ENCODE peak calls at places on chromosome 1, in seven cellular contexts. X is breast epithelium, Z is transverse colon, O is sigmoid colon, W is esophagus muscularis mucosa, E is Panc1, I is SK-N-SH. H is an unnamed sample. For H3K9me3, the result is how much of the 10 kb centered on the place peaks cover.

GRCh38 chr1:158199840-158200239 is 19.1 kb downstream of the CD1D start:
- DNase-seq in X (no peak), Z (no peak), O (no peak), W (no peak), E (no peak), I (no peak), H (no peak)

GRCh38 chr1:156126043-156126700 is 11.7 kb downstream of the LMNA start:
- DNase-seq in X (peak), Z (peak), O (peak), W (peak), E (no peak), I (peak), H (no peak)

GRCh38 chr1:227959325-227959860 is 11.7 kb upstream of the WNT9A start:
- DNase-seq in X (no peak), Z (no peak), O (peak), W (no peak), E (no peak), I (no peak), H (no peak)

GRCh38 chr1:71964188-71964587 is 318.2 kb downstream of the NEGR1 start:
- DNase-seq in X (no peak), Z (no peak), O (no peak), W (no peak), E (no peak), I (no peak), H (no peak)

GRCh38 chr1:18697541-18697940 is 66.9 kb downstream of the PAX7 start:
- DNase-seq in X (no peak), Z (no peak), O (no peak), W (no peak), E (no peak), I (no peak), H (no peak)

GRCh38 chr1:36182734-36183133 is 26.8 kb downstream of the MAP7D1 start:
- DNase-seq in X (no peak), Z (no peak), O (no peak), W (no peak), E (no peak), I (no peak), H (no peak)

GRCh38 chr1:155219592-155220031 is 11.1 kb downstream of the MTX1 start:
- DNase-seq in X (no peak), Z (peak), O (no peak), W (no peak), E (no peak), I (peak), H (no peak)

GRCh38 chr1:12593621-12594066 is 24.4 kb downstream of the DHRS3 start:
- DNase-seq in X (peak), Z (peak), O (peak), W (peak), E (no peak), I (no peak), H (peak)

GRCh38 chr1:192104852-192105251 is 53.4 kb upstream of the RGS18 start:
- DNase-seq in X (no peak), Z (no peak), O (no peak), W (no peak), E (no peak), I (no peak), H (no peak)

GRCh38 chr1:21935393-21935804 is 1.7 kb downstream of the HSPG2 start:
- DNase-seq in X (no peak), Z (no peak), O (no peak), W (no peak), E (no peak), I (no peak), H (no peak)
- H3K27ac ChIP-seq in X (peak), Z (peak), O (peak), W (peak), E (peak), I (no peak), H (peak)

DNA sequence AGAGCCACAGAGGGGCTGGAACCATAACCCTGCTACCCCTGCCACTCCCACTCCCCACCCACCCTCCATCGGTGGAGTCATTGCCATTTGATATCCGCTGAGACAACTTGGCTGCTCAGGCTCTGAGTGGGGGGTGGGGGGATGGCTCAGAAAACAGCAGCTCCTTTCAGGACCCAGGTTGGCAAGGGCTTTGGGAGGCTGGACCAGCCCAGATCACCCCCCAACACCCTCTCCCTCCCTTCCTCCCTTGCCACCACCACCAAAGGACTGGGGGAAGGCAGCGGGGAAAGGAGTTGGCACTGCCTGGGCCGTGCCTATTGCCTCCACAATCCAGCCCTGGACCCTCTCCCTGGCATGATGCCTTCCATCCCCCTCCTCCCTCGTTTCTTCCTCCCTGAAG is 1.7 kb downstream of the KCNJ10 start:
- DNase-seq in X (no peak), Z (no peak), O (no peak), W (no peak), E (no peak), I (no peak), H (no peak)
- TF ChIP-seq POLR2AphosphoS5 in X (no peak), Z (no peak), O (no peak), W (no peak), E (no peak), I (no peak), H (no peak)

DNA sequence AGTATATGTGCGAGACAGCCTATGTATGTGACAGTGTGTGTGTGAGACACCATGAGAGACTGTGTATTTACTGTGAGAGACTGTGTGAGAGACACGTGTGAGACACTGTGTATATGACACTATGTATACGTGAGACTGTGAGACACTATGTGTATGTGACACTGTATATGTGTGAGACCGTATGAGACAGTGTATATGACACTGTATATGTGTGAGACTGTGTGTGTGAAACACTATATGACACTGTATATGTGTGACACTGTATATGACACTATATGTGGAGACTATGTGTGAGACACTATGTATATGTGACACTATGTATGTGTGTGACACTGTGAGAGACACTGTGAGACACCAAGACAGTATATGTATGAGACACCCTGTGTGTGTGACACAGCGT is 52.9 kb upstream of the KDM4A start:
- DNase-seq in X (no peak), Z (no peak), O (no peak), W (no peak), E (no peak), I (no peak), H (no peak)
- H3K9me3 ChIP-seq in X (under half), Z (under half), O (under half), W (under half), E (under half), I (under half), H (under half)

DNA sequence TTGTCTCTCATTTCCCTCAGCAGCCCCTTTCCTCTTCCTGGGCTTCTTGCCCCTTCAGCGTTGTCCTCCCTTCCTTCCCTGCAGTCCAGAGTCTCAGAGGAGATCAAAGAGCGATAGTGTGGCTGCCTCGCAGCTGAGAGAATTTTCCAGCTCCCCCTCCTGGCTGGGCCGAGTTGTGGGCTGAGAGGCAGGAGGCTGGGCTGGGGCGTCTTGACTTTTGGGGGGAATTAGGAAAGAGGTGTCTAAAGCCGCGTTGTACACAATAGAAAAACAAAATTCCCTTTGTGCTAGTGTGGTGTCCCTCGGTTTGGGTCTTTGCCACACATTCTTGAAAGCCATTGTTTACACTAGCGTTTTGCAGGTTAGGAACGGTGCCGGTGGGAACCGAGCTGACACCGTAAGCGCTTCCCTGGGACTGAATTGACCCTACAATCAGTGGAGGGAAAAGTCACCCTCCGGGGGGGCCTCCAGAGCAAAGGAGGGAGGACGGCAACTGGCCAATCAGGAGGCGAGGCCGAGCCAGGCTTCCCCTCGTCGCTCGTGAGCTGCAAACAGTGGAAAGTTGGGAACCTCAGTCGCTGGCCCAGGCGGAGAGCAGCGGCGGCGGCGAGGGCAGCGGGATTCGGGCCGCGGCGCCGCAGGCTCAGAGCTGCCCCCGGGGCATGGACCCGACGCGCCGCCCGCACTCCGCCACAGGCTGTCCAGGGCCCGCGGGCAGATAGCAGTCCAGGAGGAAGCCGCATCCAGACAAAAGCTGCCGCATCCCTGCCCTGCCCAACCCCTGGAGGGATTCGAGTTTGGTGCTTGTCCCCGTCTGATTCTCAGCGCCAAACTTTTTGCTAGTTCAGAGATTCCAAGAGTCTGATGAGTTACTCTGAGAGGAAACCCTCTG is at the start of gene HMCN1:
- DNase-seq in X (peak), Z (peak), O (peak), W (no peak), E (no peak), I (peak), H (peak)
- H3K27ac ChIP-seq in X (peak), Z (peak), O (peak), W (peak), E (no peak), I (peak), H (peak)

GRCh38 chr1:211951856-211952255 is 83.5 kb downstream of the INTS7 start:
- DNase-seq in X (no peak), Z (no peak), O (no peak), W (no peak), E (peak), I (no peak), H (no peak)

GRCh38 chr1:211947396-211948295 is 87.7 kb downstream of the INTS7 start:
- DNase-seq in X (no peak), Z (no peak), O (no peak), W (no peak), E (no peak), I (no peak), H (no peak)

GRCh38 chr1:211948377-211948776 is 87.0 kb downstream of the INTS7 start:
- DNase-seq in X (no peak), Z (no peak), O (no peak), W (no peak), E (no peak), I (no peak), H (no peak)

GRCh38 chr1:211952299-211952698 is 83.1 kb downstream of the INTS7 start:
- DNase-seq in X (no peak), Z (no peak), O (no peak), W (no peak), E (no peak), I (no peak), H (no peak)
- TF ChIP-seq POLR2AphosphoS5 in X (no peak), Z (no peak), O (no peak), W (no peak), E (no peak), I (no peak), H (no peak)

GRCh38 chr1:48250572-48250971 is 28.1 kb downstream of the SLC5A9 start:
- DNase-seq in X (no peak), Z (peak), O (no peak), W (no peak), E (no peak), I (no peak), H (no peak)
- H3K9me3 ChIP-seq in X (under half), Z (under half), O (under half), W (under half), E (under half), I (under half), H (under half)

GRCh38 chr1:219710529-219711194 is 97.8 kb upstream of the ZC3H11B start:
- DNase-seq in X (no peak), Z (no peak), O (no peak), W (no peak), E (no peak), I (no peak), H (no peak)
- H3K27ac ChIP-seq in X (no peak), Z (no peak), O (no peak), W (no peak), E (no peak), I (no peak), H (no peak)

GRCh38 chr1:200627548-200628222 is 7.1 kb upstream of the KIF14 start:
- DNase-seq in X (no peak), Z (no peak), O (no peak), W (no peak), E (no peak), I (peak), H (no peak)
- TF ChIP-seq POLR2AphosphoS5 in X (no peak), Z (no peak), O (no peak), W (no peak), E (no peak), I (no peak), H (no peak)